ENCODE peak calls at places on chromosomes 3 and 15, in seven cellular contexts. Z is body of pancreas, D is retinal pigment epithelial cell, H is neural crest cell, V is neural progenitor cell, R is uterus, A is GM13976. C is an unnamed sample.

GRCh38 chr15:95609096-95609495 is 721.4 kb upstream of the NR2F2 start:
- DNase-seq in A (no peak), D (no peak), R (no peak), H (no peak), Z (no peak), V (no peak), C (no peak)

GRCh38 chr15:77370580-77370979 is 49.3 kb downstream of the PEAK1 start:
- DNase-seq in A (no peak), Z (no peak), R (no peak), D (no peak), H (no peak), V (no peak), C (no peak)

GRCh38 chr3:31210068-31210650 is 315.7 kb upstream of the GADL1 start:
- DNase-seq in V (peak), R (no peak), Z (no peak), H (no peak), D (no peak), A (no peak), C (no peak)

GRCh38 chr3:63193647-63194046 is 84.5 kb upstream of the SYNPR start:
- DNase-seq in V (peak), D (peak), R (no peak), Z (no peak), A (no peak), H (no peak), C (no peak)

GRCh38 chr3:71076361-71076997 is 507.0 kb downstream of the FOXP1 start:
- DNase-seq in A (no peak), V (no peak), Z (no peak), H (no peak), R (no peak), D (no peak), C (no peak)

GRCh38 chr3:64329037-64329436 is 103.8 kb upstream of the PRICKLE2 start:
- DNase-seq in H (no peak), A (no peak), R (no peak), V (no peak), D (no peak), Z (no peak), C (no peak)

GRCh38 chr3:111929484-111929883 is 49.3 kb upstream of the ABHD10 start:
- DNase-seq in A (no peak), V (no peak), H (no peak), R (no peak), D (no peak), Z (no peak), C (no peak)

GRCh38 chr15:50968353-50968752 is 59.9 kb downstream of the AP4E1 start:
- DNase-seq in A (no peak), V (no peak), R (no peak), Z (no peak), H (no peak), D (no peak), C (no peak)

GRCh38 chr3:128814514-128815317 is 64.7 kb upstream of the ACAD9 start:
- DNase-seq in H (no peak), Z (no peak), V (no peak), D (no peak), A (no peak), R (no peak), C (no peak)

GRCh38 chr3:187927565-187927964 is 182.3 kb upstream of the BCL6 start:
- DNase-seq in A (no peak), H (no peak), D (no peak), R (no peak), V (no peak), Z (no peak), C (no peak)

GRCh38 chr3:29973763-29974162 is 632.6 kb upstream of the TGFBR2 start:
- DNase-seq in A (no peak), H (no peak), D (no peak), Z (no peak), V (no peak), R (no peak), C (no peak)

GRCh38 chr15:74131618-74132191 is 1.3 kb downstream of the ISLR2 start:
- DNase-seq in A (no peak), Z (no peak), H (no peak), V (no peak), R (no peak), D (no peak), C (no peak)

GRCh38 chr15:88513195-88513594 is 33.3 kb downstream of the DET1 start:
- DNase-seq in V (no peak), R (no peak), D (no peak), A (no peak), H (no peak), Z (no peak), C (no peak)

GRCh38 chr3:193086688-193087087 is 154.3 kb upstream of the PLAAT1 start:
- DNase-seq in D (no peak), A (no peak), Z (no peak), H (no peak), V (no peak), R (no peak), C (no peak)

GRCh38 chr3:13222891-13223573 is 149.8 kb upstream of the IQSEC1 start:
- DNase-seq in D (no peak), R (no peak), H (no peak), A (no peak), Z (no peak), V (no peak), C (no peak)

GRCh38 chr3:53772562-53773329 is 73.5 kb downstream of the CHDH start:
- DNase-seq in V (no peak), H (no peak), A (no peak), D (peak), R (no peak), Z (no peak), C (no peak)

GRCh38 chr3:41583014-41583413 is 378.9 kb downstream of the ULK4 start:
- DNase-seq in R (no peak), D (no peak), H (no peak), V (no peak), A (no peak), Z (no peak), C (no peak)

GRCh38 chr15:56794150-56794922 is 61.0 kb upstream of the ZNF280D start:
- DNase-seq in D (peak), R (no peak), Z (no peak), V (no peak), A (no peak), H (no peak), C (no peak)

GRCh38 chr3:40042752-40043443 is 233.5 kb downstream of the MYRIP start:
- DNase-seq in Z (no peak), H (no peak), V (no peak), D (no peak), A (no peak), R (no peak), C (no peak)

GRCh38 chr15:77021803-77022381 is 27.0 kb downstream of the PSTPIP1 start:
- DNase-seq in R (no peak), D (no peak), V (no peak), A (no peak), H (no peak), Z (no peak), C (peak)

GRCh38 chr3:105368575-105369500 is 2.1 kb downstream of the ALCAM start:
- DNase-seq in A (peak), R (peak), Z (peak), H (peak), D (no peak), V (peak), C (peak)

GRCh38 chr3:115062009-115062408 is 85.1 kb downstream of the ZBTB20 start:
- DNase-seq in H (peak), R (no peak), Z (peak), D (no peak), V (no peak), A (no peak), C (no peak)

GRCh38 chr3:97391167-97391566 is 373.4 kb upstream of the ARL6 start:
- DNase-seq in H (no peak), A (no peak), Z (no peak), V (no peak), D (no peak), R (no peak), C (no peak)

GRCh38 chr15:63189955-63190691 is 717 bp downstream of the RAB8B start:
- DNase-seq in H (no peak), A (no peak), D (no peak), Z (no peak), V (peak), R (no peak), C (no peak)

GRCh38 chr3:148269816-148270215 is 427.9 kb upstream of the AGTR1 start:
- DNase-seq in R (no peak), D (no peak), V (no peak), Z (no peak), H (no peak), A (no peak), C (no peak)

GRCh38 chr3:48847053-48847585 is 555 bp downstream of the PRKAR2A start:
- DNase-seq in H (peak), R (peak), V (peak), D (no peak), A (peak), Z (peak), C (peak)

GRCh38 chr15:38597221-38597800 is 32.7 kb upstream of the RASGRP1 start:
- DNase-seq in H (no peak), Z (no peak), R (no peak), A (no peak), V (no peak), D (no peak), C (no peak)

GRCh38 chr3:128317101-128317697 is 149.5 kb downstream of the DNAJB8 start:
- DNase-seq in R (peak), V (no peak), A (no peak), H (no peak), D (no peak), Z (no peak), C (peak)

GRCh38 chr15:87461621-87462020 is 794.9 kb downstream of the NTRK3 start:
- DNase-seq in Z (no peak), V (no peak), A (no peak), D (no peak), H (no peak), R (no peak), C (no peak)

GRCh38 chr3:98657429-98657828 is 64.0 kb upstream of the CPOX start:
- DNase-seq in R (no peak), A (peak), H (no peak), Z (peak), D (no peak), V (peak), C (peak)

GRCh38 chr3:48157215-48157840 is 30.9 kb downstream of the CDC25A start:
- DNase-seq in D (no peak), H (no peak), A (no peak), R (no peak), V (no peak), Z (no peak), C (no peak)

GRCh38 chr3:128195802-128196201 is 42.5 kb downstream of the EEFSEC start:
- DNase-seq in V (no peak), R (no peak), D (no peak), A (no peak), H (no peak), Z (no peak), C (no peak)

GRCh38 chr3:148873928-148874326 is 8.8 kb downstream of the CPA3 start:
- DNase-seq in D (no peak), R (no peak), V (no peak), A (no peak), Z (peak), H (no peak), C (no peak)

GRCh38 chr3:189276481-189277190 is 104.9 kb downstream of the TPRG1 start:
- DNase-seq in D (peak), Z (peak), A (no peak), H (no peak), V (no peak), R (no peak), C (no peak)

GRCh38 chr3:110773413-110773954 is 298.1 kb upstream of the NECTIN3 start:
- DNase-seq in D (peak), A (no peak), Z (no peak), R (no peak), V (no peak), H (peak), C (no peak)

GRCh38 chr15:57557267-57557666 is 34.4 kb upstream of the MYZAP start:
- DNase-seq in V (no peak), R (no peak), H (no peak), D (no peak), Z (no peak), A (no peak), C (no peak)

GRCh38 chr3:145384307-145384706 is 776.7 kb downstream of the PLOD2 start:
- DNase-seq in A (no peak), D (no peak), H (no peak), V (no peak), R (no peak), Z (no peak), C (no peak)

GRCh38 chr3:61181874-61182273 is 69.4 kb downstream of the FHIT start:
- DNase-seq in R (no peak), A (peak), Z (peak), H (no peak), V (no peak), D (peak), C (no peak)

GRCh38 chr3:157042226-157042625 is 117.7 kb downstream of the CCNL1 start:
- DNase-seq in V (no peak), Z (no peak), H (no peak), D (no peak), A (no peak), R (no peak), C (no peak)

GRCh38 chr3:186510374-186511079 is 33.7 kb downstream of the CRYGS start:
- DNase-seq in D (no peak), H (no peak), Z (no peak), R (no peak), A (peak), V (no peak), C (no peak)
- TF ChIP-seq CTCF in D (no peak), H (no peak), Z (no peak), R (no peak), A (peak), V (no peak), C (no peak)

GRCh38 chr3:44661189-44661588 is 12.7 kb downstream of the ZNF35 start:
- DNase-seq in A (no peak), H (no peak), D (no peak), V (no peak), Z (no peak), R (no peak), C (no peak)
- TF ChIP-seq CTCF in A (no peak), H (peak), D (peak), V (peak), Z (no peak), R (no peak), C (no peak)

DNA sequence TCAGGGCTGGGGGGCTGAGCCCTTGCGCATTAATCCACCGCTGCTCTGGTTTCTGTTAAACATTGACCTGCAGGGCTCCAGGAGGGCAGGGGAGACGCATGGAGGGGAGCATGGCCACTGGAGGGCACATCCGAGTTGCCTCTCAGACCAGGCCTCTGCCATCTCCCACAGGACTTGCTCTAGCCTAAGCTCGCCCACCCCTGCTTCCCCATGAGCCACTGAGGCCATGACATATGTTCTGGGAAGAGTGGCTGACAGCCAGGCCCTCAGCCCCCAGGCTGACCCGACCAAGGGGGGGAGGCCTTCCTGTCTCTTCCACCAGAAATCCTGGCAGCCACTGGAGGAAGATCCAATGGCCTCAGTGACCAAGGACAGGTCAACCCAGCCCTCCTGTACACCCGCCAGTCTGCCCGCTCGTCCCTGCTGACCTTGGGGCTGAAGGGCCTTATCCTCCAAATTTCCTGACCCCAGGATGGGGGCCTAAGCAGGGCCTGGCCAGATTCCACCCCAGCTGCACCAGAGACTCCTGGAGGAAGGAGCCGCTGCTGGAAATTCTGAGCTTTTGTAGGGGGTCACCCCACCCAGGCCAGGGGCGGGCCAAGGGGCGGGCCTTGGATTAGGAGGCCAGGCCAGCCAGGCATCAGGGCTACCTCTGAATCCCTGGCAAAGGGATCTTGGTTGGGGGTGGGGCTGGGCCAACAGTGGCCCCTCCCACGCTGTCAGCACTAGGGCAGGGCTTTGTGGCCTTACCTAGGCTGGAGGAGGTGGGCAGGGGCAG is at the start of gene HYAL1:
- DNase-seq in V (peak), A (no peak), D (no peak), H (no peak), Z (peak), R (peak), C (no peak)
- TF ChIP-seq CTCF in V (peak), A (no peak), D (peak), H (no peak), Z (peak), R (peak), C (no peak)

GRCh38 chr3:155859859-155860258 is 5.6 kb upstream of the SLC33A1 start:
- DNase-seq in Z (no peak), A (peak), H (no peak), V (no peak), R (no peak), D (no peak), C (no peak)
- TF ChIP-seq CTCF in Z (peak), A (peak), H (peak), V (no peak), R (no peak), D (peak), C (no peak)

DNA sequence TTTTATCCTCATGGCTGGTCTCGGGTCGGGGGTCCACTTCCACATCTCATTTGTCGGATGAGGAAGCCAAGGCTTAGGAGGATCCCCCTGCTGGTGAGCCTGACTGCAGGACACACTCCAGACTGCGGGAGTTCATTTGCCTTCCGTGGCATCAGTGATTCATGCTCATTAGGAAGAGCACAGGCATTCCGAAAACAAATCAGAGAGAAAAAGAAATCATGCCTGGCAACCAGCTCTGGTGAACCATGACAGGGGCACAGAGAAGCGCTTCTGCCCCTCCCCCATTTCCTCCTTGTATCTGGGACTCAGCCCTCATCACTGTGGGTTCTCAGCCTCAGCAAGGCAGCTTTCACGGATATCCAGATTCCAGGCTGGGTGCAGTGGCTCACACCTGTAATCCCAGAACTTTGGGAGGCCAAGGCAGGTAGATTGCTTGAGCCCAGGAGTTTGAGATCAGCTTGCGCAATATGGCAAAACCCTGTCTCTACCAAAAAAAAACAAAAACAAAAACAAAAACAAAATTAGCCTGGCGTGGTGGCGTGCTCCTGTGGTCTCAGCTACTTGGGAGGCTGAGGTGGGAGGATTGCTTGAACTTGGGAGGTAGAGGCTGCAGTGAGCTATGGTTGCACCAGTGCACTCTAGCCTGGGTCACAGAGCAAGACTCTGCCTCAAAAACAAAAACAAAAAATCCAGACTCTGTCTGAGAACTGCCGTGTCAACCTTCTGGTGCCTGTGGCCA is 28.4 kb downstream of the IRAK2 start:
- DNase-seq in R (peak), H (peak), D (peak), Z (peak), V (peak), A (no peak), C (no peak)
- TF ChIP-seq CTCF in R (peak), H (no peak), D (peak), Z (no peak), V (peak), A (no peak), C (no peak)

DNA sequence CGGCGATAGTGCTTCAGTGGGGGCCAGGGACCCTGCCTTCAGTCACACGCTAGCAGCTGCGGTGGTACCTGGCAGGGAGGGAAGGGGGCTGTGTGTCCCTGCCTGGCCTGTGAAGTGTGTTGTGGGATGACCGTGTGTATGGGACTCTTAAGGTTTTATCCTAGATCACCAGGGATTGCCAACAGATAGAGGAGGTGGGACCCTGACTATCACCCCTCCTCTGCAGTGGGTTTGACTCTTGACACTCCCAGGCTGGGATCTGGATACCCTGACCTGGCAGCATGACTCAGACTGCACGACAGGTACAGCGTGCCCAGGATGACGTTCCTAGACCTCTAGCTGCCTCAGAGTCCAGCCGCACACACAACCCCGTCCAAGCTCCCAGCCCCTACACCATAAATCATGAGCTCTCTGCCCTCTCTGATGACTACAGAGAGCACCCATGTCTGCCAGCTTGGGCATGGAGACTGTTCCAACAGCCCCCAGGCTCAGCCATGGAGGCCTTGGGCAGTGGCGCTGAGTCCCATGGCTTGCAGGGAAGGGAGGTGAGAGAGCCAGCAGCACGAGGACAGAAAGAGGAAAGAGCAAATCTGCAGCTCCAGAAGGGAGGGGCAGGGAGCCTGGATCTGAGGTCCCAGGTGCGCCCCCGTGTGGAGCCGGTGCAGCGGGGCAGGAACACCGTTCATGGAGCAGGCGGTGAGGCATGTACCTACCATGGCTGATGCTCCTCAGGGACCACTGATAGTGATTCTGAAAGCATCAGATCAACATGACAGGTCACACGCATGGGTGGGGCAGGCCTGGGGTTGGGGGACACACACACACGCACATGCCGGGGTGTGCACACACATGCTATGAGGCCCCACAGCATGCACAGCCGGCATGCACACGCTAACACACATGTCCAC is 71.0 kb downstream of the ADAMTS7 start:
- DNase-seq in Z (peak), V (peak), A (peak), D (no peak), H (peak), R (no peak), C (peak)
- TF ChIP-seq CTCF in Z (no peak), V (peak), A (peak), D (peak), H (peak), R (no peak), C (no peak)

DNA sequence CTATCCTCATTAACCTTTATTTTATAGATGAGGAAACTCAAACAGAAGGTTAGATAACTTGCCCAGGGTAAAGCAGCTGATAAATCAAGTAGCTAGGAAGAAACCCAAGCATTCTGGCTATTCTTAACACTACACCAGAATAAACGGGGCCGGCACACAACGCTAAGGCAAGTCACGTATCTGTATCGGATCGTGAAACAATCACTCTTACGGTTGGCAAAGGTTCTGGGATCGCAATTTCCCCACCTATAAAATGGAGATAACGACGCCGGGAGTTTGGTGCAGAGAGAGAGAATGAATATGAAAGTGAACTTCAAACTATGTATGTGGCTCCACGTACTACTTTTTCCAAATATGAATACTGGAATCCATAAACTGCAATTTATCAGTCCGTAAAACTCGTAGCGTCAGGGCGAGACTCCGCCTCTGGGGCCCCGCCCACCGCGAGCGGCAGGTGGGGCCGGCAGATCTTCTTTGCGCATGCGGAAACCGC is 252 bp upstream of the ARMC8 start:
- DNase-seq in R (peak), H (peak), A (peak), D (peak), V (peak), Z (peak), C (peak)
- TF ChIP-seq CTCF in R (no peak), H (no peak), A (no peak), D (no peak), V (no peak), Z (no peak), C (no peak)

C was measured in mesothelial cell of epicardium.